ENCODE peak calls at places on chromosomes 1 and 21, in four cellular contexts. One of them, this sample, is unnamed. For H3K9me3, the result is how much of the 10 kb centered on the place peaks cover.

GRCh38 chr1:198391666-198392065 is 148.8 kb downstream of the ATP6V1G3 start:
- DNase-seq in psoas muscle: no peak
- DNase-seq in fibroblast of lung: no peak
- DNase-seq in transverse colon: no peak
- DNase-seq in this sample: peak

GRCh38 chr1:235919797-235920475 is 53.2 kb upstream of the LYST start:
- DNase-seq in transverse colon: no peak
- DNase-seq in psoas muscle: no peak
- DNase-seq in fibroblast of lung: peak
- DNase-seq in this sample: peak

GRCh38 chr21:41071410-41071809 is 96.5 kb upstream of the BACE2 start:
- DNase-seq in psoas muscle: no peak
- DNase-seq in transverse colon: no peak
- DNase-seq in fibroblast of lung: no peak
- DNase-seq in this sample: peak

GRCh38 chr1:245091818-245092637 is 62.8 kb upstream of the KIF26B start:
- DNase-seq in transverse colon: no peak
- DNase-seq in fibroblast of lung: peak
- DNase-seq in psoas muscle: peak
- DNase-seq in this sample: peak

GRCh38 chr1:25528881-25529517 is 14.4 kb upstream of the LDLRAP1 start:
- DNase-seq in psoas muscle: no peak
- DNase-seq in fibroblast of lung: no peak
- DNase-seq in transverse colon: no peak
- DNase-seq in this sample: no peak

GRCh38 chr21:46161180-46161799 is 5.9 kb upstream of the FTCD start:
- DNase-seq in fibroblast of lung: no peak
- DNase-seq in transverse colon: peak
- DNase-seq in psoas muscle: peak
- DNase-seq in this sample: no peak

GRCh38 chr1:109790735-109791494 is 27.2 kb upstream of the EPS8L3 start:
- DNase-seq in psoas muscle: peak
- DNase-seq in transverse colon: peak
- DNase-seq in fibroblast of lung: peak
- DNase-seq in this sample: peak

GRCh38 chr1:5857011-5857410 is 135.2 kb downstream of the NPHP4 start:
- DNase-seq in psoas muscle: no peak
- DNase-seq in transverse colon: no peak
- DNase-seq in fibroblast of lung: no peak
- DNase-seq in this sample: no peak

GRCh38 chr1:214367841-214368240 is 86.9 kb downstream of the SMYD2 start:
- DNase-seq in psoas muscle: no peak
- DNase-seq in transverse colon: no peak
- DNase-seq in fibroblast of lung: no peak
- DNase-seq in this sample: no peak

GRCh38 chr1:7853341-7854026 is 619 bp upstream of the UTS2 start:
- DNase-seq in fibroblast of lung: no peak
- DNase-seq in transverse colon: no peak
- DNase-seq in psoas muscle: no peak
- DNase-seq in this sample: no peak

GRCh38 chr1:7856345-7856744 is 3.5 kb upstream of the UTS2 start:
- DNase-seq in psoas muscle: no peak
- DNase-seq in fibroblast of lung: no peak
- DNase-seq in transverse colon: no peak
- DNase-seq in this sample: peak

GRCh38 chr1:7857951-7858350 is 5.1 kb upstream of the UTS2 start:
- DNase-seq in psoas muscle: no peak
- DNase-seq in fibroblast of lung: no peak
- DNase-seq in transverse colon: no peak
- DNase-seq in this sample: no peak

GRCh38 chr1:7857000-7857399 is 4.1 kb upstream of the UTS2 start:
- DNase-seq in fibroblast of lung: no peak
- DNase-seq in transverse colon: no peak
- DNase-seq in psoas muscle: no peak
- DNase-seq in this sample: no peak

GRCh38 chr1:7852778-7853177 is at the start of gene UTS2:
- DNase-seq in fibroblast of lung: no peak
- DNase-seq in transverse colon: no peak
- DNase-seq in psoas muscle: no peak
- DNase-seq in this sample: peak
- H3K4me3 ChIP-seq in fibroblast of lung: no peak
- H3K4me3 ChIP-seq in transverse colon: no peak
- H3K4me3 ChIP-seq in psoas muscle: no peak
- H3K4me3 ChIP-seq in this sample: no peak

GRCh38 chr1:2973661-2974593 is 47.3 kb upstream of the ACTRT2 start:
- DNase-seq in fibroblast of lung: no peak
- DNase-seq in psoas muscle: no peak
- DNase-seq in transverse colon: no peak
- DNase-seq in this sample: peak

GRCh38 chr1:2977886-2978611 is 43.2 kb upstream of the ACTRT2 start:
- DNase-seq in transverse colon: no peak
- DNase-seq in psoas muscle: no peak
- DNase-seq in fibroblast of lung: no peak
- DNase-seq in this sample: peak

GRCh38 chr1:2974701-2975301 is 46.5 kb upstream of the ACTRT2 start:
- DNase-seq in psoas muscle: no peak
- DNase-seq in transverse colon: no peak
- DNase-seq in fibroblast of lung: no peak
- DNase-seq in this sample: no peak

GRCh38 chr1:2975466-2976179 is 45.6 kb upstream of the ACTRT2 start:
- DNase-seq in psoas muscle: no peak
- DNase-seq in fibroblast of lung: no peak
- DNase-seq in transverse colon: no peak
- DNase-seq in this sample: peak

GRCh38 chr1:2976180-2976562 is 45.1 kb upstream of the ACTRT2 start:
- DNase-seq in transverse colon: no peak
- DNase-seq in psoas muscle: no peak
- DNase-seq in fibroblast of lung: no peak
- DNase-seq in this sample: peak
- H3K9me3 ChIP-seq in transverse colon: under half
- H3K9me3 ChIP-seq in psoas muscle: under half
- H3K9me3 ChIP-seq in fibroblast of lung: under half
- H3K9me3 ChIP-seq in this sample: under half

GRCh38 chr1:100861379-100861778 is 33.3 kb downstream of the EXTL2 start:
- DNase-seq in psoas muscle: no peak
- DNase-seq in fibroblast of lung: peak
- DNase-seq in transverse colon: no peak
- DNase-seq in this sample: no peak
- H3K4me3 ChIP-seq in psoas muscle: no peak
- H3K4me3 ChIP-seq in fibroblast of lung: no peak
- H3K4me3 ChIP-seq in transverse colon: no peak
- H3K4me3 ChIP-seq in this sample: no peak

DNA sequence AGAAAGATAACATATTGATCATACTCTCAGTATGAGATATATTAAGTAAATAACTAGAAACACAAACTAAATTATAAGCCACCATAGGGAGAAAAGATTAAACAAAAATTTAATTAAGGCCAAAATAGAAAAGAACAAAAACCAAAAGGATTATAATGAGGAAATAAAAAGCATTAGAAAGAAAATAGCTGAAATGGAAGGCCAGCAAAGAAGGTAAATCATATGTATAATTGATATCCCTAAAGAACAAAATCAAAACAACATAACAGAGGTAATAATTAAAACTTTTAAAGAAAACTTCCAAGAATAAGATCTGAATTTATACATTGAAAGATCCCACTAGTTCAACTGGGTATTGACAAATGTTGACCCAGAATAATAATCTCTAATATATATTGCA is 453.0 kb downstream of the LRRIQ3 start:
- DNase-seq in transverse colon: no peak
- DNase-seq in psoas muscle: no peak
- DNase-seq in fibroblast of lung: no peak
- DNase-seq in this sample: no peak
- H3K9me3 ChIP-seq in transverse colon: under half
- H3K9me3 ChIP-seq in psoas muscle: under half
- H3K9me3 ChIP-seq in fibroblast of lung: under half
- H3K9me3 ChIP-seq in this sample: under half

GRCh38 chr1:43270421-43271095 is 775 bp downstream of the TMEM125 start:
- DNase-seq in psoas muscle: no peak
- DNase-seq in transverse colon: peak
- DNase-seq in fibroblast of lung: peak
- DNase-seq in this sample: peak
- H3K4me3 ChIP-seq in psoas muscle: no peak
- H3K4me3 ChIP-seq in transverse colon: peak
- H3K4me3 ChIP-seq in fibroblast of lung: no peak
- H3K4me3 ChIP-seq in this sample: no peak

DNA sequence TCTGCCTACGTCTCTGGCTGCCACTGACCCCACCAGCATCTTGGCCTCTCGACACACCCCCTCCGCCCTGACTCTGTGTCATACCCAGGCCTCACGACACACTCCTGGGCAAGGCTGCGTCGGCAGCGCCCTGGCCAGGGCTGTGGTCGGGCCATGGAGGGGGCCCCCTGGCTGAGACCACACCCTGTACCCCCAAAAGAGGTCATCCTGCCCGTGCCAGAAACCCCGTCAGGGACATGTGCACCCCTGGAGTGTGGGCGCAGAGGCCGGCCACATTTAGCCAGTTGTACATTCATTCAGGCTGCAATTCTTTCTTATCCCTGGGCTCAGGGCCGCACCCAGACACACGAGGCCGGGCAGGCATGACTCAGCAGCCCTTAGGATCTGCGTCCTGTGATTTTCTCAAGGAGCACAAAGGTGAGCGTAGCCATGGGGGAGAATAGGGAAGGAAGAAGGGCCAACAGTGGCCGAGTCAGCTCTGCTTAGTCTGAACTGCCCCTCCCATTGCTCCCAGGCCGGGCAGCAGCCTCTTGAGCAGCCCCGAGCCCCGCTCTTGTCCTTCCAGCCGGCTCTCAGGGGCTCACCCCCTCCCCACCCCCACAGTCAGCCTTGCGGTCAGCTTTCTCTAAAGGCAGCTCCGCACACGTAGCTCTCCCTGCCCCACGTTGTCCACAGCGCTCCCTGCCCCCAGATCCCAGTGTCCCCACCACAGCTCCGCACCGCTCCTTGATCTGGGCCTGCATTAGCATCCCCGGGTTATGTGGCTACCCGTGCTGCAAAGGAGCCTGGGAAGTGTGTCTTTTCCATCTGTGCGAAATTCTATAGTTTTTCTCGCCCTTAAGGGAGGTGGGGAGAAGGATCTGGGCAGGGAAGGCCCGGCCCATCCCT is 7.9 kb downstream of the CSTB start:
- DNase-seq in transverse colon: peak
- DNase-seq in fibroblast of lung: peak
- DNase-seq in psoas muscle: peak
- DNase-seq in this sample: peak
- H3K9me3 ChIP-seq in transverse colon: under half
- H3K9me3 ChIP-seq in fibroblast of lung: under half
- H3K9me3 ChIP-seq in psoas muscle: under half
- H3K9me3 ChIP-seq in this sample: under half

DNA sequence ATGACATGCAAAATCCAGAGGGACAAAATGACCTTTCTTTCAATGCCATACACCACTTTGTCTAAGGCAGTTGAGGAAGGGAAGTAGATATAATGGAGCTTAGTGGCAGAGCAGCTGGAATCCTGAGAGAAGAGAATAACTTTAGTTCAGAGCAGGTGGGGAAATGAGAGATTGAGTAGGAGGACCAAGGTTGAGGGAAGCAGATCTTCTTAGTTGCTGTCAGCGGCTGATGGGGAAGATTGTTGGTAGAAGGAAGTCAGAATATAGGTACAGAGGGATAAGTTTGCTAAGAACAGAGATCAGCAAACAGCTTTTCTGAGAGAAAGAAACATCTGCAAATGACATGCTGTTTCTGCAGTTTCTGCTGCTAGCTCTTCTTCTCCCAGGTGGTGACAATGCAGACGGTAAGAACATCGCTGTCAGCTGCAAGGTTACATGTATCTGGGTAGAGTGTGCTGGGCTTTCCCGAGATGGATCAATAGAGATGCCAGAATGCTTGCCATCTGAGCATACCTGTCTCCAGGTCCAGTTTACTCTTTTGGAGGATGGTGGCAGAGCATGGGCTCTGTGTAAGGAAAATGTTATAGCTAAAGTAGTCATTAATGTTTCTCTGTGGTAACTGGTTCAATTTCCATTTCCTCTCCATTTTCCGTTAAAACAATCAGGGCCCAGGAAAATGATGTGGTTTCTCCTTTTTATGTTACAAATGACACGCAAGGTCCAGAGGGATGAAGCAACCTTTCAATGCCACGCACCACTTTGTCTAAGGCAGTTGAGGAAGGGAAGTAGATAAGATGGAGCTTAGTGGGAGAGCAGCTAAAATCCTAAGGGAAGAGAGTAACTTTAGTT is at the start of gene CD1C:
- DNase-seq in psoas muscle: no peak
- DNase-seq in transverse colon: no peak
- DNase-seq in fibroblast of lung: no peak
- DNase-seq in this sample: no peak
- H3K4me3 ChIP-seq in psoas muscle: no peak
- H3K4me3 ChIP-seq in transverse colon: no peak
- H3K4me3 ChIP-seq in fibroblast of lung: no peak
- H3K4me3 ChIP-seq in this sample: no peak

GRCh38 chr1:20883766-20884165 is 96.7 kb upstream of the HP1BP3 start:
- DNase-seq in psoas muscle: no peak
- DNase-seq in transverse colon: no peak
- DNase-seq in fibroblast of lung: peak
- DNase-seq in this sample: no peak

GRCh38 chr1:20884513-20884912 is 97.4 kb upstream of the HP1BP3 start:
- DNase-seq in fibroblast of lung: no peak
- DNase-seq in transverse colon: no peak
- DNase-seq in psoas muscle: no peak
- DNase-seq in this sample: no peak

GRCh38 chr1:20878799-20879198 is 91.7 kb upstream of the HP1BP3 start:
- DNase-seq in psoas muscle: no peak
- DNase-seq in fibroblast of lung: no peak
- DNase-seq in transverse colon: no peak
- DNase-seq in this sample: no peak

GRCh38 chr1:20885121-20885520 is 98.0 kb upstream of the HP1BP3 start:
- DNase-seq in psoas muscle: no peak
- DNase-seq in fibroblast of lung: peak
- DNase-seq in transverse colon: no peak
- DNase-seq in this sample: peak

DNA sequence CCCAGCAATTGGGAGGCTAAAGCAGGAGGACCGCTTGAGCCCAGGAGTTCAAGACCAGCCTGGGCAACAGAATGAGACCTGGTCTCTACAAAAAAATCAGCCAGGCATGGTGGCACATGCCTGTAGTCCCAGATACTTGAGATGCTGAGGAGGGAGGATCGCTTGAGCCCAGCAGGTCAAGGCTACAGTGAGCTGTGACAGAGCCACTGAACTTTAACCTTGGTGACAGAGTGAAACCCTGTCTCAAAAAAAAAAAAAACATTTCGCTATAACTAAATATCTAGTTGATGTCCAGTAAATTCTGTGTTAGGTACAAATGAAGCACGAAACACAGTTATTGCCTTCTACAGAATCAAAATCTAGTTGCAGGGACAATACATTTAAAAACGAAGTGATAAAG is 95.7 kb upstream of the HP1BP3 start:
- DNase-seq in transverse colon: no peak
- DNase-seq in psoas muscle: no peak
- DNase-seq in fibroblast of lung: no peak
- DNase-seq in this sample: no peak
- H3K9me3 ChIP-seq in transverse colon: under half
- H3K9me3 ChIP-seq in psoas muscle: under half
- H3K9me3 ChIP-seq in fibroblast of lung: under half
- H3K9me3 ChIP-seq in this sample: under half

This sample was measured in endodermal cell.